ENCODE peak calls at places on chromosome 11, in six cellular contexts. F, C, I, Z, K and N are unnamed samples.

GRCh38 chr11:86670179-86670578 is 2.2 kb downstream of the ME3 start:
- DNase-seq in F (no peak), C (peak; percentile 66), I (no peak), Z (no peak), K (no peak), N (no peak)

GRCh38 chr11:118621898-118622375 is 14.5 kb downstream of the PHLDB1 start:
- DNase-seq in F (no peak), C (no peak), I (no peak), Z (peak; percentile 39), K (no peak), N (no peak)

GRCh38 chr11:105609341-105609781 is 512 bp upstream of the GRIA4 start:
- DNase-seq in F (no peak), C (peak; percentile 5), I (peak; percentile 36), Z (no peak), K (no peak), N (peak; percentile 17)

GRCh38 chr11:118640332-118641154 is 33.1 kb downstream of the PHLDB1 start:
- DNase-seq in F (no peak), C (no peak), I (no peak), Z (peak; percentile 41), K (no peak), N (no peak)

GRCh38 chr11:134464196-134464595 is 52.2 kb upstream of the B3GAT1 start:
- DNase-seq in F (no peak), C (no peak), I (no peak), Z (no peak), K (no peak), N (peak; percentile 22)

GRCh38 chr11:89361738-89362137 is 129.4 kb downstream of the NOX4 start:
- DNase-seq in F (no peak), C (no peak), I (no peak), Z (no peak), K (no peak), N (no peak)

GRCh38 chr11:2193099-2193886 is 21.7 kb upstream of the TH start:
- DNase-seq in F (no peak), C (no peak), I (no peak), Z (no peak), K (no peak), N (peak; percentile 17)

GRCh38 chr11:105734422-105734821 is 124.5 kb downstream of the GRIA4 start:
- DNase-seq in F (no peak), C (no peak), I (no peak), Z (no peak), K (no peak), N (no peak)

GRCh38 chr11:119476666-119477331 is 53.8 kb upstream of the THY1 start:
- DNase-seq in F (no peak), C (no peak), I (no peak), Z (no peak), K (no peak), N (peak; percentile 10)

GRCh38 chr11:96614846-96615245 is 225.0 kb downstream of the JRKL start:
- DNase-seq in F (no peak), C (no peak), I (no peak), Z (no peak), K (no peak), N (peak; percentile 41)

GRCh38 chr11:14537134-14537599 is 17.0 kb upstream of the PSMA1 start:
- DNase-seq in F (no peak), C (peak; percentile 36), I (peak; percentile 55), Z (no peak), K (peak; percentile 61), N (peak; percentile 65)

GRCh38 chr11:105609832-105610781 is at the start of gene GRIA4:
- DNase-seq in F (no peak), C (peak; percentile 23), I (no peak), Z (peak; percentile 32), K (no peak), N (peak; percentile 64)

GRCh38 chr11:58685973-58686720 is 45.6 kb downstream of the GLYAT start:
- DNase-seq in F (no peak), C (no peak), I (peak; percentile 52), Z (no peak), K (no peak), N (no peak)

GRCh38 chr11:14669499-14669898 is 25.9 kb downstream of the PDE3B start:
- DNase-seq in F (no peak), C (no peak), I (no peak), Z (no peak), K (no peak), N (no peak)

GRCh38 chr11:65912840-65913239 is 6.0 kb downstream of the C11orf68 start:
- DNase-seq in F (no peak), C (peak; percentile 83), I (peak; percentile 59), Z (no peak), K (no peak), N (no peak)

GRCh38 chr11:32034149-32034548 is 56.7 kb upstream of the RCN1 start:
- DNase-seq in F (peak; percentile 93), C (peak; percentile 94), I (no peak), Z (no peak), K (no peak), N (no peak)

GRCh38 chr11:92735039-92735438 is 234.4 kb upstream of the MTNR1B start:
- DNase-seq in F (no peak), C (no peak), I (no peak), Z (no peak), K (no peak), N (no peak)

GRCh38 chr11:101759771-101760450 is 154.9 kb upstream of the CEP126 start:
- DNase-seq in F (no peak), C (peak; percentile 9), I (no peak), Z (no peak), K (no peak), N (no peak)

GRCh38 chr11:117907276-117908110 is 21.7 kb downstream of the TMPRSS13 start:
- DNase-seq in F (peak; percentile 86), C (peak; percentile 98), I (peak; percentile 59), Z (peak; percentile 94), K (peak; percentile 84), N (peak; percentile 93)

GRCh38 chr11:93196816-93197382 is 892 bp downstream of the SLC36A4 start:
- DNase-seq in F (no peak), C (peak; percentile 49), I (peak; percentile 9), Z (no peak), K (no peak), N (no peak)

DNA sequence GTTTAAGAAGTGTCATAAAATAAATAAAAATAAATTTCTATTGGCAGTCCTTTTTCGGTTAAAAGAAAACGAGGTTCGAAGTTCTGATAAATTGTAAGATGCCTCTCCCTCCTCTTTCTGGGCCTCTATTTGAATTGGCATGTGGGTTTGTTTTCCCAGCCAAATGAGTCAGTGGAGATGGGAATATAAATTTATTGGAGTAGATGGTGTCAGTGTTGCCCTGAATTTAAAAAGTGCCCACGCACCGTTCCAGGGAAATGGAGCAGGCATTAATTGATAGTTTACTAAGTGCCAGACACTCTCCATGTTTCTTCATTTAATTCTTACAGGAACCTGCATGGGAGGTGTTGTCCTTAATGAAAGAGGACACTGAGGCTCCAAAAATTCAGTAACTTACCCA is 119.2 kb downstream of the FEZ1 start:
- DNase-seq in F (no peak), C (peak; percentile 17), I (no peak), Z (no peak), K (no peak), N (no peak)
- H3K4me3 ChIP-seq in F (no peak overlapping the region), C (no peak overlapping the region), I (no peak overlapping the region), Z (no peak overlapping the region), K (no peak overlapping the region), N (no peak overlapping the region)

GRCh38 chr11:130068546-130068985 is 1.1 kb upstream of the APLP2 start:
- DNase-seq in F (no peak), C (no peak), I (no peak), Z (no peak), K (no peak), N (peak; percentile 21)
- H3K4me3 ChIP-seq in F (peak overlapping the region; percentile 69), C (peak overlapping the region; percentile 55), I (no peak overlapping the region), Z (peak overlapping the region; percentile 83), K (peak overlapping the region; percentile 92), N (peak overlapping the region; percentile 84)

GRCh38 chr11:50298182-50298988 is 265.7 kb downstream of the OR4C45 start:
- DNase-seq in F (no peak), C (peak; percentile 31), I (no peak), Z (peak; percentile 65), K (no peak), N (peak; percentile 81)
- H3K4me3 ChIP-seq in F (no peak overlapping the region), C (peak overlapping the region; percentile 27), I (no peak overlapping the region), Z (no peak overlapping the region), K (no peak overlapping the region), N (peak overlapping the region; percentile 63)

GRCh38 chr11:35163707-35164496 is 24.9 kb downstream of the CD44 start:
- DNase-seq in F (no peak), C (no peak), I (peak; percentile 82), Z (no peak), K (no peak), N (no peak)

GRCh38 chr11:35168606-35169200 is 29.7 kb downstream of the CD44 start:
- DNase-seq in F (no peak), C (no peak), I (no peak), Z (no peak), K (no peak), N (no peak)

GRCh38 chr11:35167451-35167954 is 28.5 kb downstream of the CD44 start:
- DNase-seq in F (no peak), C (peak; percentile 66), I (no peak), Z (peak; percentile 82), K (no peak), N (peak; percentile 21)

GRCh38 chr11:35165416-35166368 is 26.7 kb downstream of the CD44 start:
- DNase-seq in F (no peak), C (peak; percentile 87), I (peak; percentile 98), Z (no peak), K (peak; percentile 40), N (peak; percentile 33)

GRCh38 chr11:35166369-35167360 is 27.7 kb downstream of the CD44 start:
- DNase-seq in F (peak; percentile 75), C (peak; percentile 95), I (no peak), Z (no peak), K (no peak), N (no peak)
- H3K4me3 ChIP-seq in F (no peak overlapping the region), C (no peak overlapping the region), I (peak overlapping the region; percentile 24), Z (no peak overlapping the region), K (no peak overlapping the region), N (no peak overlapping the region)

GRCh38 chr11:62546244-62546936 is at the start of gene AHNAK:
- DNase-seq in F (no peak), C (no peak), I (peak; percentile 79), Z (peak; percentile 96), K (peak; percentile 74), N (peak; percentile 85)
- H3K4me3 ChIP-seq in F (peak within 1 kb of the TSS; percentile 97), C (peak within 1 kb of the TSS; percentile 98), I (peak within 1 kb of the TSS; percentile 77), Z (peak within 1 kb of the TSS; percentile 96), K (peak within 1 kb of the TSS; percentile 95), N (peak within 1 kb of the TSS; percentile 93)

GRCh38 chr11:125494033-125494364 is 2.1 kb downstream of the FEZ1 start:
- DNase-seq in F (no peak), C (no peak), I (no peak), Z (no peak), K (no peak), N (no peak)

GRCh38 chr11:125498521-125498920 is 2.5 kb upstream of the FEZ1 start:
- DNase-seq in F (no peak), C (no peak), I (no peak), Z (no peak), K (no peak), N (no peak)

GRCh38 chr11:125494601-125494986 is 1.5 kb downstream of the FEZ1 start:
- DNase-seq in F (no peak), C (no peak), I (peak; percentile 9), Z (no peak), K (no peak), N (no peak)

GRCh38 chr11:125494987-125495725 is 909 bp downstream of the FEZ1 start:
- DNase-seq in F (no peak), C (peak; percentile 33), I (peak; percentile 40), Z (peak; percentile 78), K (peak; percentile 28), N (peak; percentile 43)

GRCh38 chr11:125496465-125496817 is 376 bp upstream of the FEZ1 start:
- DNase-seq in F (no peak), C (no peak), I (no peak), Z (peak; percentile 66), K (no peak), N (no peak)
- H3K4me3 ChIP-seq in F (peak overlapping the region; percentile 72), C (peak overlapping the region; percentile 58), I (peak overlapping the region; percentile 78), Z (peak overlapping the region; percentile 81), K (peak overlapping the region; percentile 62), N (peak overlapping the region; percentile 53)